ENCODE peak calls at places on chromosomes 1 and 21, in four cellular contexts. X, B, E and Q are unnamed samples.

GRCh38 chr21:46211786-46212720 is 16.5 kb downstream of the LSS start:
- DNase-seq in X (no peak), B (no peak), E (no peak), Q (no peak)

GRCh38 chr1:12166834-12167492 is at the start of gene TNFRSF1B:
- DNase-seq in X (peak; percentile 45), B (peak; percentile 47), E (peak; percentile 83), Q (peak; percentile 48)

GRCh38 chr1:15730423-15730822 is 5.6 kb upstream of the SLC25A34 start:
- DNase-seq in X (no peak), B (no peak), E (no peak), Q (no peak)

GRCh38 chr1:160993544-160993943 is 27.4 kb downstream of the F11R start:
- DNase-seq in X (no peak), B (no peak), E (no peak), Q (peak; percentile 92)

GRCh38 chr21:36966066-36966845 is at the start of gene HLCS:
- DNase-seq in X (peak; percentile 85), B (peak; percentile 79), E (peak; percentile 87), Q (peak; percentile 72)

GRCh38 chr1:103459385-103459784 is 66.1 kb upstream of the RNPC3 start:
- DNase-seq in X (no peak), B (no peak), E (peak; percentile 11), Q (peak; percentile 2)

GRCh38 chr1:25183126-25183980 is 48.9 kb downstream of the SYF2 start:
- DNase-seq in X (no peak), B (no peak), E (no peak), Q (no peak)

GRCh38 chr1:40868051-40868723 is 6.0 kb upstream of the CITED4 start:
- DNase-seq in X (no peak), B (no peak), E (no peak), Q (no peak)

GRCh38 chr1:58905628-58906256 is 121.9 kb upstream of the JUN start:
- DNase-seq in X (no peak), B (no peak), E (no peak), Q (no peak)

GRCh38 chr1:48916121-48917069 is 139.7 kb upstream of the BEND5 start:
- DNase-seq in X (no peak), B (no peak), E (peak; percentile 69), Q (peak; percentile 83)

GRCh38 chr1:207935166-207935583 is 24.2 kb upstream of the CD34 start:
- DNase-seq in X (no peak), B (no peak), E (no peak), Q (no peak)

GRCh38 chr1:231108500-231109254 is 53.2 kb upstream of the TRIM67 start:
- DNase-seq in X (no peak), B (no peak), E (no peak), Q (no peak)

GRCh38 chr1:214216779-214217178 is 64.2 kb upstream of the SMYD2 start:
- DNase-seq in X (no peak), B (peak; percentile 38), E (no peak), Q (no peak)

GRCh38 chr1:13600762-13601483 is 17.3 kb downstream of the PDPN start:
- DNase-seq in X (no peak), B (no peak), E (no peak), Q (no peak)

GRCh38 chr1:147892216-147892615 is 10.4 kb upstream of the GJA8 start:
- DNase-seq in X (no peak), B (no peak), E (peak; percentile 42), Q (peak; percentile 51)

GRCh38 chr1:53166912-53167311 is 24.5 kb upstream of the SLC1A7 start:
- DNase-seq in X (no peak), B (no peak), E (no peak), Q (no peak)

GRCh38 chr1:242203290-242203689 is 204.4 kb upstream of the MAP1LC3C start:
- DNase-seq in X (no peak), B (no peak), E (no peak), Q (no peak)

GRCh38 chr1:219518168-219518905 is 94.6 kb downstream of the ZC3H11B start:
- DNase-seq in X (no peak), B (no peak), E (no peak), Q (peak; percentile 18)

GRCh38 chr1:41537788-41538351 is 53.4 kb upstream of the EDN2 start:
- DNase-seq in X (peak; percentile 59), B (peak; percentile 38), E (no peak), Q (peak; percentile 80)

GRCh38 chr1:158999301-159000069 is 10.2 kb upstream of the IFI16 start:
- DNase-seq in X (no peak), B (peak; percentile 28), E (peak; percentile 90), Q (peak; percentile 89)

GRCh38 chr1:111199329-111199728 is 1.1 kb downstream of the DENND2D start:
- DNase-seq in X (no peak), B (no peak), E (no peak), Q (no peak)

GRCh38 chr1:151085953-151086559 is 15.5 kb downstream of the GABPB2 start:
- DNase-seq in X (no peak), B (no peak), E (no peak), Q (no peak)

GRCh38 chr1:33364578-33364945 is 43.7 kb upstream of the A3GALT2 start:
- DNase-seq in X (no peak), B (no peak), E (peak; percentile 71), Q (peak; percentile 38)

GRCh38 chr1:1176931-1177330 is 3.3 kb downstream of the TTLL10 start:
- DNase-seq in X (no peak), B (no peak), E (no peak), Q (no peak)

GRCh38 chr1:64981602-64981981 is 15.2 kb upstream of the JAK1 start:
- DNase-seq in X (no peak), B (no peak), E (no peak), Q (no peak)

GRCh38 chr1:40785446-40785845 is 1.9 kb downstream of the KCNQ4 start:
- DNase-seq in X (no peak), B (no peak), E (no peak), Q (no peak)

GRCh38 chr1:34924759-34925555 is 4.5 kb downstream of the DLGAP3 start:
- DNase-seq in X (peak; percentile 64), B (peak; percentile 66), E (peak; percentile 90), Q (peak; percentile 73)

GRCh38 chr1:246782120-246782900 is 58.1 kb downstream of the SCCPDH start:
- DNase-seq in X (no peak), B (no peak), E (no peak), Q (no peak)

GRCh38 chr1:185680453-185680852 is 53.7 kb upstream of the HMCN1 start:
- DNase-seq in X (no peak), B (no peak), E (no peak), Q (no peak)

GRCh38 chr1:200353232-200353631 is 56.6 kb downstream of the ZNF281 start:
- DNase-seq in X (no peak), B (no peak), E (no peak), Q (no peak)

GRCh38 chr1:37850352-37850955 is 8.9 kb downstream of the MTF1 start:
- DNase-seq in X (no peak), B (no peak), E (no peak), Q (no peak)

GRCh38 chr1:153180556-153180955 is 22.7 kb upstream of the LELP1 start:
- DNase-seq in X (no peak), B (no peak), E (no peak), Q (no peak)

GRCh38 chr1:25990702-25991395 is 7.0 kb downstream of the PAFAH2 start:
- DNase-seq in X (no peak), B (no peak), E (no peak), Q (no peak)

GRCh38 chr1:12172042-12172851 is 5.5 kb downstream of the TNFRSF1B start:
- DNase-seq in X (no peak), B (no peak), E (no peak), Q (no peak)

GRCh38 chr1:113456967-113457366 is 66.7 kb downstream of the MAGI3 start:
- DNase-seq in X (no peak), B (peak; percentile 41), E (no peak), Q (peak; percentile 93)

GRCh38 chr1:225754940-225755635 is 22.5 kb upstream of the SRP9 start:
- DNase-seq in X (peak; percentile 56), B (peak; percentile 69), E (no peak), Q (peak; percentile 94)

GRCh38 chr1:248306103-248306502 is 2.9 kb upstream of the OR2T12 start:
- DNase-seq in X (no peak), B (no peak), E (no peak), Q (no peak)
- H3K9me3 ChIP-seq in X (no peaks in the 10 kb centered on the region), B (no peaks in the 10 kb centered on the region), E (peaks cover 15% of the 10 kb centered on the region), Q (peaks cover 4% of the 10 kb centered on the region)

GRCh38 chr21:42386034-42386591 is 9.7 kb downstream of the TMPRSS3 start:
- DNase-seq in X (peak; percentile 15), B (no peak), E (no peak), Q (no peak)
- H3K4me1 ChIP-seq in X (no peaks in the 10 kb centered on the region), B (peaks cover 15% of the 10 kb centered on the region), E (peaks cover 11% of the 10 kb centered on the region), Q (peaks cover 3% of the 10 kb centered on the region)

GRCh38 chr1:173020138-173020742 is 30.5 kb downstream of the TNFSF18 start:
- DNase-seq in X (no peak), B (no peak), E (no peak), Q (no peak)
- H3K4me3 ChIP-seq in X (no peak overlapping the region), B (no peak overlapping the region), E (no peak overlapping the region), Q (no peak overlapping the region)

DNA sequence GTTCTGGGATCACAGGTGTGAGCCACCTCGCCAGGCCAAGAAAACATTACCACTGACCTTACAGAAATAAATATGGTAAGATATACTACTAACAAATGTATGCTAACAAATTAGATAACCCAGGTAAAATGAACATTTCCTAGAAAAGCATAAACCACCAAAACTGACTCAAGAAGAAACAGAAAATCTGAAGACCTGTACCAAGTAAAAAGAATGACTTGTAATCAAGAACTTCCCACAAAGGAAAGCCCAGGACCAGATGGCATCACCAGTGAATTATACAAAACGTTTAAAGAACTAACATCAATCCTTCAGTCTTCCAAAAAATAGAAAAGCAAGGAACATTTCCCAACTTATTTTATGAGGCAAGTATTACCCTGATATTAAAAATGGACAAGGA is 29.3 kb downstream of the USP24 start:
- DNase-seq in X (no peak), B (no peak), E (no peak), Q (no peak)
- H3K9me3 ChIP-seq in X (no peaks in the 10 kb centered on the region), B (no peaks in the 10 kb centered on the region), E (peaks cover 13% of the 10 kb centered on the region), Q (peaks cover 3% of the 10 kb centered on the region)

GRCh38 chr1:30229557-30229956 is 493.8 kb downstream of the MATN1 start:
- DNase-seq in X (no peak), B (no peak), E (no peak), Q (no peak)

GRCh38 chr1:30232288-30232899 is 491.0 kb downstream of the MATN1 start:
- DNase-seq in X (no peak), B (no peak), E (peak; percentile 35), Q (peak; percentile 42)

GRCh38 chr1:30229960-30230359 is 493.4 kb downstream of the MATN1 start:
- DNase-seq in X (no peak), B (no peak), E (no peak), Q (no peak)

GRCh38 chr1:30225336-30225735 is 498.0 kb downstream of the MATN1 start:
- DNase-seq in X (no peak), B (no peak), E (no peak), Q (no peak)

DNA sequence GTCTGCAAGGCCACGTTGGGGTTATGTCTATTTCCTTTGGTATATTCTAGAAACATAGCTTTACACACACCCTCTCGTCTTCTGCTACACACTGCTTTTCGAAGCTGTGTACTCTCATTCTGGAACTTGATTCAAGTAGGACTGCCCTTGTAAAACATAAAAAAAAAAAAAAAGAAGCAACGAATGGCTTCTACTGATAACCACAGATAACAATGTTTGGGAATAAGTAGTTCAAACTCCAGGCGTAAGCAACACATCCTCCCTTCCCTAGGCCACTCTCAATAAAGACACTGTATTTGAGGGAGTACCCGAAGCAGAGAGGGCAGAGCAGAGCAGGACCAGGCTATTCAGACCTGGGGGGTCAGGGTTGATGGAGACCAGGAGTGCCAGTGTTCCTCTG is 496.7 kb downstream of the MATN1 start:
- DNase-seq in X (no peak), B (no peak), E (no peak), Q (no peak)
- H3K4me1 ChIP-seq in X (no peaks in the 10 kb centered on the region), B (no peaks in the 10 kb centered on the region), E (no peaks in the 10 kb centered on the region), Q (peaks cover 10% of the 10 kb centered on the region)

GRCh38 chr1:38994196-38994595 is 3.1 kb downstream of the AKIRIN1 start:
- DNase-seq in X (no peak), B (no peak), E (no peak), Q (no peak)
- H3K4me3 ChIP-seq in X (no peak overlapping the region), B (no peak overlapping the region), E (no peak overlapping the region), Q (no peak overlapping the region)